ENCODE peak calls at places on chromosomes 4 and X, in eight cellular contexts. One of them, this sample, is unnamed.

GRCh38 chr4:189533603-189534002 is 407.1 kb upstream of the FRG1 start:
- DNase-seq in GM06990: no peak
- DNase-seq in AG09309: no peak
- DNase-seq in Caki2: no peak
- DNase-seq in activated T-cell treated with anti-CD3 and anti-CD28 coated beads, Interleukin-2, amount 50 U/mL, for 4 hours: no peak
- DNase-seq in stimulated activated CD4-positive, alpha-beta T cell treated with anti-CD3 and anti-CD28 coated beads, Interleukin-2, amount 100 ng/mL, for 24 hours: no peak
- DNase-seq in HL-60: no peak
- DNase-seq in progenitor cell of endocrine pancreas: no peak
- DNase-seq in this sample: no peak

GRCh38 chrX:23952984-23953907 is 45.4 kb downstream of the CXorf58 start:
- DNase-seq in progenitor cell of endocrine pancreas: no peak
- DNase-seq in GM06990: peak; percentile 24
- DNase-seq in Caki2: no peak
- DNase-seq in activated T-cell treated with anti-CD3 and anti-CD28 coated beads, Interleukin-2, amount 50 U/mL, for 4 hours: peak; percentile 20
- DNase-seq in HL-60: peak; percentile 66
- DNase-seq in AG09309: no peak
- DNase-seq in stimulated activated CD4-positive, alpha-beta T cell treated with anti-CD3 and anti-CD28 coated beads, Interleukin-2, amount 100 ng/mL, for 24 hours: peak; percentile 27
- DNase-seq in this sample: peak; percentile 69

GRCh38 chr4:143336828-143337599 is at the start of gene GAB1:
- DNase-seq in stimulated activated CD4-positive, alpha-beta T cell treated with anti-CD3 and anti-CD28 coated beads, Interleukin-2, amount 100 ng/mL, for 24 hours: peak; percentile 24
- DNase-seq in progenitor cell of endocrine pancreas: peak; percentile 63
- DNase-seq in AG09309: no peak
- DNase-seq in activated T-cell treated with anti-CD3 and anti-CD28 coated beads, Interleukin-2, amount 50 U/mL, for 4 hours: no peak
- DNase-seq in HL-60: peak; percentile 9
- DNase-seq in Caki2: peak; percentile 74
- DNase-seq in GM06990: peak; percentile 79
- DNase-seq in this sample: peak; percentile 77

GRCh38 chr4:22094217-22094616 is 145.6 kb upstream of the KCNIP4 start:
- DNase-seq in Caki2: no peak
- DNase-seq in AG09309: no peak
- DNase-seq in GM06990: no peak
- DNase-seq in HL-60: no peak
- DNase-seq in progenitor cell of endocrine pancreas: no peak
- DNase-seq in stimulated activated CD4-positive, alpha-beta T cell treated with anti-CD3 and anti-CD28 coated beads, Interleukin-2, amount 100 ng/mL, for 24 hours: no peak
- DNase-seq in activated T-cell treated with anti-CD3 and anti-CD28 coated beads, Interleukin-2, amount 50 U/mL, for 4 hours: no peak
- DNase-seq in this sample: no peak

GRCh38 chr4:59936566-59936965 is 1263.6 kb upstream of the ADGRL3 start:
- DNase-seq in HL-60: no peak
- DNase-seq in progenitor cell of endocrine pancreas: no peak
- DNase-seq in Caki2: no peak
- DNase-seq in GM06990: no peak
- DNase-seq in stimulated activated CD4-positive, alpha-beta T cell treated with anti-CD3 and anti-CD28 coated beads, Interleukin-2, amount 100 ng/mL, for 24 hours: no peak
- DNase-seq in activated T-cell treated with anti-CD3 and anti-CD28 coated beads, Interleukin-2, amount 50 U/mL, for 4 hours: no peak
- DNase-seq in AG09309: no peak
- DNase-seq in this sample: no peak

GRCh38 chr4:113784497-113785254 is 23.1 kb upstream of the CAMK2D start:
- DNase-seq in stimulated activated CD4-positive, alpha-beta T cell treated with anti-CD3 and anti-CD28 coated beads, Interleukin-2, amount 100 ng/mL, for 24 hours: no peak
- DNase-seq in Caki2: peak; percentile 10
- DNase-seq in progenitor cell of endocrine pancreas: no peak
- DNase-seq in AG09309: peak; percentile 93
- DNase-seq in HL-60: no peak
- DNase-seq in GM06990: no peak
- DNase-seq in activated T-cell treated with anti-CD3 and anti-CD28 coated beads, Interleukin-2, amount 50 U/mL, for 4 hours: no peak
- DNase-seq in this sample: no peak

GRCh38 chrX:152824841-152825374 is 5.6 kb downstream of the CETN2 start:
- DNase-seq in stimulated activated CD4-positive, alpha-beta T cell treated with anti-CD3 and anti-CD28 coated beads, Interleukin-2, amount 100 ng/mL, for 24 hours: no peak
- DNase-seq in AG09309: no peak
- DNase-seq in HL-60: no peak
- DNase-seq in Caki2: no peak
- DNase-seq in GM06990: no peak
- DNase-seq in progenitor cell of endocrine pancreas: no peak
- DNase-seq in activated T-cell treated with anti-CD3 and anti-CD28 coated beads, Interleukin-2, amount 50 U/mL, for 4 hours: no peak
- DNase-seq in this sample: no peak

GRCh38 chr4:138090145-138090917 is 151.8 kb downstream of the SLC7A11 start:
- DNase-seq in HL-60: peak; percentile 58
- DNase-seq in AG09309: peak; percentile 44
- DNase-seq in activated T-cell treated with anti-CD3 and anti-CD28 coated beads, Interleukin-2, amount 50 U/mL, for 4 hours: no peak
- DNase-seq in progenitor cell of endocrine pancreas: peak; percentile 52
- DNase-seq in Caki2: peak; percentile 70
- DNase-seq in stimulated activated CD4-positive, alpha-beta T cell treated with anti-CD3 and anti-CD28 coated beads, Interleukin-2, amount 100 ng/mL, for 24 hours: peak; percentile 18
- DNase-seq in GM06990: peak; percentile 18
- DNase-seq in this sample: no peak

GRCh38 chr4:105936901-105937300 is 41.6 kb downstream of the NPNT start:
- DNase-seq in progenitor cell of endocrine pancreas: no peak
- DNase-seq in activated T-cell treated with anti-CD3 and anti-CD28 coated beads, Interleukin-2, amount 50 U/mL, for 4 hours: no peak
- DNase-seq in AG09309: no peak
- DNase-seq in stimulated activated CD4-positive, alpha-beta T cell treated with anti-CD3 and anti-CD28 coated beads, Interleukin-2, amount 100 ng/mL, for 24 hours: no peak
- DNase-seq in Caki2: no peak
- DNase-seq in HL-60: no peak
- DNase-seq in GM06990: no peak
- DNase-seq in this sample: no peak

GRCh38 chrX:134287356-134287755 is 50.4 kb downstream of the CCDC160 start:
- DNase-seq in activated T-cell treated with anti-CD3 and anti-CD28 coated beads, Interleukin-2, amount 50 U/mL, for 4 hours: no peak
- DNase-seq in stimulated activated CD4-positive, alpha-beta T cell treated with anti-CD3 and anti-CD28 coated beads, Interleukin-2, amount 100 ng/mL, for 24 hours: no peak
- DNase-seq in GM06990: no peak
- DNase-seq in AG09309: no peak
- DNase-seq in progenitor cell of endocrine pancreas: no peak
- DNase-seq in Caki2: no peak
- DNase-seq in HL-60: no peak
- DNase-seq in this sample: no peak

GRCh38 chr4:165874072-165874798 is 1.2 kb downstream of the TLL1 start:
- DNase-seq in stimulated activated CD4-positive, alpha-beta T cell treated with anti-CD3 and anti-CD28 coated beads, Interleukin-2, amount 100 ng/mL, for 24 hours: no peak
- DNase-seq in progenitor cell of endocrine pancreas: no peak
- DNase-seq in AG09309: no peak
- DNase-seq in HL-60: no peak
- DNase-seq in Caki2: no peak
- DNase-seq in activated T-cell treated with anti-CD3 and anti-CD28 coated beads, Interleukin-2, amount 50 U/mL, for 4 hours: no peak
- DNase-seq in GM06990: peak; percentile 8
- DNase-seq in this sample: no peak

GRCh38 chr4:104447346-104447745 is 47.3 kb downstream of the CXXC4 start:
- DNase-seq in progenitor cell of endocrine pancreas: no peak
- DNase-seq in Caki2: no peak
- DNase-seq in activated T-cell treated with anti-CD3 and anti-CD28 coated beads, Interleukin-2, amount 50 U/mL, for 4 hours: no peak
- DNase-seq in HL-60: no peak
- DNase-seq in GM06990: no peak
- DNase-seq in stimulated activated CD4-positive, alpha-beta T cell treated with anti-CD3 and anti-CD28 coated beads, Interleukin-2, amount 100 ng/mL, for 24 hours: no peak
- DNase-seq in AG09309: no peak
- DNase-seq in this sample: no peak

GRCh38 chrX:137743414-137743813 is 177.5 kb downstream of the ZIC3 start:
- DNase-seq in GM06990: no peak
- DNase-seq in AG09309: no peak
- DNase-seq in HL-60: no peak
- DNase-seq in activated T-cell treated with anti-CD3 and anti-CD28 coated beads, Interleukin-2, amount 50 U/mL, for 4 hours: no peak
- DNase-seq in Caki2: no peak
- DNase-seq in progenitor cell of endocrine pancreas: no peak
- DNase-seq in stimulated activated CD4-positive, alpha-beta T cell treated with anti-CD3 and anti-CD28 coated beads, Interleukin-2, amount 100 ng/mL, for 24 hours: no peak
- DNase-seq in this sample: no peak

GRCh38 chrX:44784241-44784640 is 59.6 kb upstream of the DUSP21 start:
- DNase-seq in Caki2: no peak
- DNase-seq in progenitor cell of endocrine pancreas: no peak
- DNase-seq in HL-60: no peak
- DNase-seq in stimulated activated CD4-positive, alpha-beta T cell treated with anti-CD3 and anti-CD28 coated beads, Interleukin-2, amount 100 ng/mL, for 24 hours: no peak
- DNase-seq in activated T-cell treated with anti-CD3 and anti-CD28 coated beads, Interleukin-2, amount 50 U/mL, for 4 hours: no peak
- DNase-seq in GM06990: no peak
- DNase-seq in AG09309: no peak
- DNase-seq in this sample: no peak

GRCh38 chrX:25105251-25105650 is 89.5 kb upstream of the ARX start:
- DNase-seq in GM06990: no peak
- DNase-seq in Caki2: no peak
- DNase-seq in progenitor cell of endocrine pancreas: no peak
- DNase-seq in stimulated activated CD4-positive, alpha-beta T cell treated with anti-CD3 and anti-CD28 coated beads, Interleukin-2, amount 100 ng/mL, for 24 hours: no peak
- DNase-seq in HL-60: no peak
- DNase-seq in activated T-cell treated with anti-CD3 and anti-CD28 coated beads, Interleukin-2, amount 50 U/mL, for 4 hours: no peak
- DNase-seq in AG09309: no peak
- DNase-seq in this sample: no peak

GRCh38 chr4:184350213-184350817 is 124.0 kb downstream of the IRF2 start:
- DNase-seq in Caki2: no peak
- DNase-seq in progenitor cell of endocrine pancreas: no peak
- DNase-seq in activated T-cell treated with anti-CD3 and anti-CD28 coated beads, Interleukin-2, amount 50 U/mL, for 4 hours: no peak
- DNase-seq in GM06990: no peak
- DNase-seq in HL-60: no peak
- DNase-seq in stimulated activated CD4-positive, alpha-beta T cell treated with anti-CD3 and anti-CD28 coated beads, Interleukin-2, amount 100 ng/mL, for 24 hours: no peak
- DNase-seq in AG09309: no peak
- DNase-seq in this sample: no peak

GRCh38 chr4:170080496-170080895 is 9.3 kb downstream of the AADAT start:
- DNase-seq in progenitor cell of endocrine pancreas: no peak
- DNase-seq in HL-60: no peak
- DNase-seq in stimulated activated CD4-positive, alpha-beta T cell treated with anti-CD3 and anti-CD28 coated beads, Interleukin-2, amount 100 ng/mL, for 24 hours: no peak
- DNase-seq in AG09309: no peak
- DNase-seq in GM06990: no peak
- DNase-seq in Caki2: no peak
- DNase-seq in activated T-cell treated with anti-CD3 and anti-CD28 coated beads, Interleukin-2, amount 50 U/mL, for 4 hours: no peak
- DNase-seq in this sample: no peak

GRCh38 chr4:86036729-86037128 is 323.1 kb downstream of the MAPK10 start:
- DNase-seq in activated T-cell treated with anti-CD3 and anti-CD28 coated beads, Interleukin-2, amount 50 U/mL, for 4 hours: no peak
- DNase-seq in Caki2: no peak
- DNase-seq in AG09309: no peak
- DNase-seq in stimulated activated CD4-positive, alpha-beta T cell treated with anti-CD3 and anti-CD28 coated beads, Interleukin-2, amount 100 ng/mL, for 24 hours: no peak
- DNase-seq in HL-60: no peak
- DNase-seq in GM06990: no peak
- DNase-seq in progenitor cell of endocrine pancreas: no peak
- DNase-seq in this sample: no peak

GRCh38 chr4:7769936-7770674 is 169.6 kb downstream of the AFAP1 start:
- DNase-seq in activated T-cell treated with anti-CD3 and anti-CD28 coated beads, Interleukin-2, amount 50 U/mL, for 4 hours: no peak
- DNase-seq in Caki2: no peak
- DNase-seq in GM06990: no peak
- DNase-seq in progenitor cell of endocrine pancreas: no peak
- DNase-seq in HL-60: no peak
- DNase-seq in stimulated activated CD4-positive, alpha-beta T cell treated with anti-CD3 and anti-CD28 coated beads, Interleukin-2, amount 100 ng/mL, for 24 hours: peak; percentile 30
- DNase-seq in AG09309: no peak
- DNase-seq in this sample: no peak

GRCh38 chrX:2767631-2768455 is 16.0 kb downstream of the XG start:
- DNase-seq in GM06990: no peak
- DNase-seq in activated T-cell treated with anti-CD3 and anti-CD28 coated beads, Interleukin-2, amount 50 U/mL, for 4 hours: no peak
- DNase-seq in stimulated activated CD4-positive, alpha-beta T cell treated with anti-CD3 and anti-CD28 coated beads, Interleukin-2, amount 100 ng/mL, for 24 hours: no peak
- DNase-seq in HL-60: no peak
- DNase-seq in progenitor cell of endocrine pancreas: no peak
- DNase-seq in AG09309: no peak
- DNase-seq in Caki2: peak; percentile 22
- DNase-seq in this sample: no peak

GRCh38 chr4:69617083-69617694 is 22.3 kb downstream of the UGT2A2 start:
- DNase-seq in GM06990: no peak
- DNase-seq in stimulated activated CD4-positive, alpha-beta T cell treated with anti-CD3 and anti-CD28 coated beads, Interleukin-2, amount 100 ng/mL, for 24 hours: no peak
- DNase-seq in AG09309: no peak
- DNase-seq in HL-60: no peak
- DNase-seq in progenitor cell of endocrine pancreas: no peak
- DNase-seq in Caki2: peak; percentile 42
- DNase-seq in activated T-cell treated with anti-CD3 and anti-CD28 coated beads, Interleukin-2, amount 50 U/mL, for 4 hours: no peak
- DNase-seq in this sample: no peak

GRCh38 chr4:108950158-108950915 is 187.5 kb upstream of the ETNPPL start:
- DNase-seq in HL-60: no peak
- DNase-seq in activated T-cell treated with anti-CD3 and anti-CD28 coated beads, Interleukin-2, amount 50 U/mL, for 4 hours: no peak
- DNase-seq in Caki2: no peak
- DNase-seq in progenitor cell of endocrine pancreas: no peak
- DNase-seq in GM06990: no peak
- DNase-seq in stimulated activated CD4-positive, alpha-beta T cell treated with anti-CD3 and anti-CD28 coated beads, Interleukin-2, amount 100 ng/mL, for 24 hours: no peak
- DNase-seq in AG09309: no peak
- DNase-seq in this sample: no peak

GRCh38 chr4:54063737-54064316 is 578 bp downstream of the CHIC2 start:
- DNase-seq in GM06990: peak; percentile 64
- DNase-seq in progenitor cell of endocrine pancreas: peak; percentile 16
- DNase-seq in stimulated activated CD4-positive, alpha-beta T cell treated with anti-CD3 and anti-CD28 coated beads, Interleukin-2, amount 100 ng/mL, for 24 hours: peak; percentile 38
- DNase-seq in AG09309: no peak
- DNase-seq in HL-60: peak; percentile 36
- DNase-seq in Caki2: peak; percentile 43
- DNase-seq in activated T-cell treated with anti-CD3 and anti-CD28 coated beads, Interleukin-2, amount 50 U/mL, for 4 hours: peak; percentile 8
- DNase-seq in this sample: no peak

GRCh38 chr4:185689407-185689806 is 122.6 kb downstream of the SORBS2 start:
- DNase-seq in Caki2: no peak
- DNase-seq in stimulated activated CD4-positive, alpha-beta T cell treated with anti-CD3 and anti-CD28 coated beads, Interleukin-2, amount 100 ng/mL, for 24 hours: no peak
- DNase-seq in HL-60: no peak
- DNase-seq in AG09309: no peak
- DNase-seq in activated T-cell treated with anti-CD3 and anti-CD28 coated beads, Interleukin-2, amount 50 U/mL, for 4 hours: no peak
- DNase-seq in GM06990: no peak
- DNase-seq in progenitor cell of endocrine pancreas: no peak
- DNase-seq in this sample: no peak

GRCh38 chrX:21691512-21692018 is 33.4 kb upstream of the KLHL34 start:
- DNase-seq in progenitor cell of endocrine pancreas: no peak
- DNase-seq in AG09309: no peak
- DNase-seq in activated T-cell treated with anti-CD3 and anti-CD28 coated beads, Interleukin-2, amount 50 U/mL, for 4 hours: no peak
- DNase-seq in HL-60: no peak
- DNase-seq in Caki2: no peak
- DNase-seq in GM06990: no peak
- DNase-seq in stimulated activated CD4-positive, alpha-beta T cell treated with anti-CD3 and anti-CD28 coated beads, Interleukin-2, amount 100 ng/mL, for 24 hours: no peak
- DNase-seq in this sample: no peak

GRCh38 chr4:19888587-19888986 is 363.1 kb upstream of the SLIT2 start:
- DNase-seq in Caki2: no peak
- DNase-seq in progenitor cell of endocrine pancreas: no peak
- DNase-seq in GM06990: no peak
- DNase-seq in stimulated activated CD4-positive, alpha-beta T cell treated with anti-CD3 and anti-CD28 coated beads, Interleukin-2, amount 100 ng/mL, for 24 hours: no peak
- DNase-seq in HL-60: no peak
- DNase-seq in activated T-cell treated with anti-CD3 and anti-CD28 coated beads, Interleukin-2, amount 50 U/mL, for 4 hours: no peak
- DNase-seq in AG09309: no peak
- DNase-seq in this sample: no peak

GRCh38 chrX:78652971-78653822 is 5.9 kb downstream of the RTL3 start:
- DNase-seq in progenitor cell of endocrine pancreas: no peak
- DNase-seq in HL-60: peak; percentile 86
- DNase-seq in stimulated activated CD4-positive, alpha-beta T cell treated with anti-CD3 and anti-CD28 coated beads, Interleukin-2, amount 100 ng/mL, for 24 hours: no peak
- DNase-seq in Caki2: peak; percentile 92
- DNase-seq in GM06990: peak; percentile 31
- DNase-seq in AG09309: peak; percentile 31
- DNase-seq in activated T-cell treated with anti-CD3 and anti-CD28 coated beads, Interleukin-2, amount 50 U/mL, for 4 hours: no peak
- DNase-seq in this sample: no peak

GRCh38 chrX:39336709-39337294 is 535.5 kb downstream of the MID1IP1 start:
- DNase-seq in stimulated activated CD4-positive, alpha-beta T cell treated with anti-CD3 and anti-CD28 coated beads, Interleukin-2, amount 100 ng/mL, for 24 hours: peak; percentile 20
- DNase-seq in HL-60: no peak
- DNase-seq in GM06990: no peak
- DNase-seq in AG09309: no peak
- DNase-seq in activated T-cell treated with anti-CD3 and anti-CD28 coated beads, Interleukin-2, amount 50 U/mL, for 4 hours: no peak
- DNase-seq in Caki2: no peak
- DNase-seq in progenitor cell of endocrine pancreas: no peak
- DNase-seq in this sample: no peak

GRCh38 chrX:40468033-40468979 is 112.5 kb upstream of the ATP6AP2 start:
- DNase-seq in activated T-cell treated with anti-CD3 and anti-CD28 coated beads, Interleukin-2, amount 50 U/mL, for 4 hours: peak; percentile 9
- DNase-seq in GM06990: peak; percentile 14
- DNase-seq in Caki2: peak; percentile 64
- DNase-seq in progenitor cell of endocrine pancreas: no peak
- DNase-seq in HL-60: peak; percentile 67
- DNase-seq in stimulated activated CD4-positive, alpha-beta T cell treated with anti-CD3 and anti-CD28 coated beads, Interleukin-2, amount 100 ng/mL, for 24 hours: peak; percentile 32
- DNase-seq in AG09309: no peak
- DNase-seq in this sample: no peak

GRCh38 chrX:138638996-138639395 is 72.5 kb downstream of the FGF13 start:
- DNase-seq in Caki2: no peak
- DNase-seq in GM06990: no peak
- DNase-seq in activated T-cell treated with anti-CD3 and anti-CD28 coated beads, Interleukin-2, amount 50 U/mL, for 4 hours: no peak
- DNase-seq in HL-60: no peak
- DNase-seq in AG09309: no peak
- DNase-seq in stimulated activated CD4-positive, alpha-beta T cell treated with anti-CD3 and anti-CD28 coated beads, Interleukin-2, amount 100 ng/mL, for 24 hours: no peak
- DNase-seq in progenitor cell of endocrine pancreas: no peak
- DNase-seq in this sample: no peak

GRCh38 chr4:27068151-27068862 is 207.7 kb downstream of the STIM2 start:
- DNase-seq in activated T-cell treated with anti-CD3 and anti-CD28 coated beads, Interleukin-2, amount 50 U/mL, for 4 hours: no peak
- DNase-seq in progenitor cell of endocrine pancreas: no peak
- DNase-seq in HL-60: peak; percentile 71
- DNase-seq in GM06990: no peak
- DNase-seq in Caki2: no peak
- DNase-seq in AG09309: no peak
- DNase-seq in stimulated activated CD4-positive, alpha-beta T cell treated with anti-CD3 and anti-CD28 coated beads, Interleukin-2, amount 100 ng/mL, for 24 hours: no peak
- DNase-seq in this sample: no peak

GRCh38 chrX:123830309-123830708 is 29.5 kb upstream of the XIAP start:
- DNase-seq in HL-60: peak; percentile 67
- DNase-seq in stimulated activated CD4-positive, alpha-beta T cell treated with anti-CD3 and anti-CD28 coated beads, Interleukin-2, amount 100 ng/mL, for 24 hours: no peak
- DNase-seq in progenitor cell of endocrine pancreas: no peak
- DNase-seq in AG09309: peak; percentile 27
- DNase-seq in activated T-cell treated with anti-CD3 and anti-CD28 coated beads, Interleukin-2, amount 50 U/mL, for 4 hours: no peak
- DNase-seq in GM06990: peak; percentile 54
- DNase-seq in Caki2: peak; percentile 95
- DNase-seq in this sample: no peak

GRCh38 chr4:106803107-106803506 is 233.0 kb downstream of the DKK2 start:
- DNase-seq in progenitor cell of endocrine pancreas: no peak
- DNase-seq in activated T-cell treated with anti-CD3 and anti-CD28 coated beads, Interleukin-2, amount 50 U/mL, for 4 hours: no peak
- DNase-seq in HL-60: no peak
- DNase-seq in GM06990: no peak
- DNase-seq in stimulated activated CD4-positive, alpha-beta T cell treated with anti-CD3 and anti-CD28 coated beads, Interleukin-2, amount 100 ng/mL, for 24 hours: no peak
- DNase-seq in Caki2: no peak
- DNase-seq in AG09309: no peak
- DNase-seq in this sample: no peak